ENCODE peak calls at places on chromosome X, in eight cellular contexts. H is neuronal stem cell, S is adrenal gland, D is suprapubic skin, M is A549, G is left ventricle myocardium inferior, X is prostate gland, Y is H9. K is an unnamed sample.

GRCh38 chrX:78759081-78759480 is 11.6 kb downstream of the LPAR4 start:
- DNase-seq in H (no peak), S (no peak), D (no peak), M (no peak), G (no peak), X (no peak), Y (no peak), K (no peak)

GRCh38 chrX:151954730-151955129 is 19.7 kb downstream of the GABRE start:
- DNase-seq in H (no peak), S (no peak), D (no peak), M (no peak), G (no peak), X (no peak), Y (no peak), K (no peak)

GRCh38 chrX:45184211-45184610 is 16.5 kb downstream of the DIPK2B start:
- DNase-seq in H (no peak), S (no peak), D (no peak), M (no peak), G (no peak), X (no peak), Y (no peak), K (no peak)

GRCh38 chrX:96147645-96148044 is 537.0 kb upstream of the DIAPH2 start:
- DNase-seq in H (no peak), S (no peak), D (no peak), M (no peak), G (no peak), X (no peak), Y (no peak), K (no peak)

GRCh38 chrX:83509246-83509801 is 1.2 kb downstream of the POU3F4 start:
- DNase-seq in H (no peak), S (no peak), D (no peak), M (no peak), G (no peak), X (no peak), Y (no peak), K (no peak)

GRCh38 chrX:129347291-129347690 is 176.0 kb downstream of the SMARCA1 start:
- DNase-seq in H (no peak), S (no peak), D (no peak), M (peak), G (no peak), X (no peak), Y (peak), K (no peak)

GRCh38 chrX:71542825-71543224 is 9.9 kb downstream of the OGT start:
- DNase-seq in H (no peak), S (no peak), D (no peak), M (no peak), G (no peak), X (no peak), Y (no peak), K (no peak)

GRCh38 chrX:65837875-65838549 is 170.6 kb downstream of the MSN start:
- DNase-seq in H (no peak), S (no peak), D (no peak), M (no peak), G (no peak), X (peak), Y (no peak), K (no peak)

GRCh38 chrX:114152130-114152529 is 431.8 kb upstream of the HTR2C start:
- DNase-seq in H (no peak), S (no peak), D (no peak), M (peak), G (no peak), X (no peak), Y (no peak), K (peak)

GRCh38 chrX:143601809-143602208 is 34.1 kb downstream of the SLITRK4 start:
- DNase-seq in H (no peak), S (no peak), D (no peak), M (no peak), G (no peak), X (no peak), Y (no peak), K (no peak)

DNA sequence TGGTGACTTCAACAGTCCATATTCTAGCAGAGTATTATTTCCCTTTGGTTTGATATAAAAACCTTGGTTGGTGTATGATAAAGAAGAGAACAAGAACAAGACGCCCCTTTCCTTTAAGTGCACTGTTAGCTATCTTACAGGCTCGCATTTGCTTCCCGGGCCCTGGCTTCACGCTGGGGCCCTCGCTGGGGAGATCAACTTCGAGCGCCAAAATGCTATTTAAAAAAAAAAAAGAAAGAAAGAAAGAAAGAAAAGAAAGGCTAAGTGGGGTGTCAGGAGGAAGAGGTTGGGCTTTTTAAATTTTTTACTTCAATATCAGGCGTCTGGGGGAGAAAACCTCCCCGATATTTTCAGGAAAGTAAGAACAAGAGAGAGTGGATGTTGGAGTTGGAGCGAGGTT is 11.7 kb downstream of the ARX start:
- DNase-seq in H (no peak), S (no peak), D (no peak), M (no peak), G (no peak), X (no peak), Y (no peak), K (no peak)
- H3K27ac ChIP-seq in H (no peak), S (no peak), D (no peak), M (no peak), G (no peak), X (no peak), Y (no peak), K (no peak)

DNA sequence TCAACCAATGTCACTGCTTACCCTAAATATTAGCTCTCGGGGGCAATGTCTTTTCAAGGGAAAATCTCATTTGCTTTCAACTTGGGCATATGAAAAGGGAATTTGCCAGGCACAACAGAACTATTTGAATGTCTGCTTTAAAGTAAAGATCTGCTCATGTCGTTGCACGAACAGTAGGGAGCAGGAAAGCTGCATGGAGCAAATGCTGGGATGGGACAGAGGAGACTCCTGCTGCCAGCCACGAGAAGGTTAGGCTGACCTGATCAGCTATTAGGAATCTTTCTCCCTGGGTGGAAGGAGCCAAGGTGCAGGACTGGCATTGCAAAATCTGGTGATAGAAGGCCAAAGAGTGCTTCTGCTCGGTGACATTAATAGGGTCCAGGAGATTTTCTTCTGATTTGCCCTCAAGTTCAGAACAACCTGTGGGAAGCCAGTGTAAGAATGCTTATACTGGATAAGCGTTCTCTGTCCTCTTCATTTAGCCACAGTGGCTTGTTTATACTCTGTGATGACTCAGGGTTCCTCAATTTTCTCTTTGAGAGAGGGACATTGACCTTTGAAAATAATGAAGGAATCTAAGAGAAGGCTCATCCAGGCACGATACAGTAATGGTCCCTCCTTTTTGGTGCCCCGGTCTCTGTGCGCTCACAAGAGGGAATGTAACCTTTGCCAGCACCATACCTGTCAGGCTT is 22.9 kb downstream of the FHL1 start:
- DNase-seq in H (no peak), S (peak), D (no peak), M (no peak), G (peak), X (no peak), Y (no peak), K (no peak)
- H3K27ac ChIP-seq in H (no peak), S (peak), D (peak), M (no peak), G (peak), X (no peak), Y (no peak), K (no peak)

DNA sequence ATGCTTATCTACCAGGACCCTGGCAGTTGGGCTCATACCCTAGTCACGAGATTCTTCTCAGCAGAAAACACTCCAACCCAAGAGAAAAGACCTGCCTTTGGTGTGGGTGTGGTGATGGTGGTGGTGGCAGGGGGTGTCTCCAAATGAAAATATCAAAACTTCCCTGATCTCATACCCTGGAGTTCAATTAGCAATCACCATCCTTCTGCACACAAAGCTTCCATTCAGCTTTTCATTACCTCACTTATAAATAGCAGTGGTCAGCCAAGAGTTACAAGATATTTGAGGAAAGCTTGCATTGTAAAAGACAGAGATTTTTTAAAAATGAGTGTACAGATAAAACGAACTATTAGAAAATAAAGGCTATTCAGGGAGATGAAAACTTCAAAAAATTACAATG is 580.8 kb upstream of the MAGEB2 start:
- DNase-seq in H (no peak), S (no peak), D (no peak), M (no peak), G (no peak), X (no peak), Y (no peak), K (peak)
- H3K27ac ChIP-seq in H (no peak), S (no peak), D (no peak), M (no peak), G (no peak), X (no peak), Y (no peak), K (no peak)

GRCh38 chrX:35625714-35626113 is 172.4 kb upstream of the MAGEB16 start:
- DNase-seq in H (no peak), S (no peak), D (no peak), M (no peak), G (no peak), X (no peak), Y (no peak), K (no peak)
- H3K27ac ChIP-seq in H (no peak), S (no peak), D (no peak), M (no peak), G (no peak), X (no peak), Y (no peak), K (no peak)

GRCh38 chrX:150849996-150850720 is 48.3 kb downstream of the CD99L2 start:
- DNase-seq in H (no peak), S (no peak), D (no peak), M (peak), G (no peak), X (no peak), Y (no peak), K (no peak)
- H3K27ac ChIP-seq in H (no peak), S (no peak), D (peak), M (peak), G (no peak), X (no peak), Y (no peak), K (no peak)

GRCh38 chrX:131735127-131735526 is 191.3 kb downstream of the OR13H1 start:
- DNase-seq in H (no peak), S (no peak), D (no peak), M (no peak), G (no peak), X (no peak), Y (no peak), K (no peak)
- H3K27ac ChIP-seq in H (no peak), S (no peak), D (no peak), M (no peak), G (no peak), X (no peak), Y (no peak), K (no peak)

K was measured in cardiac muscle cell.